ENCODE peak calls at places on chromosomes 2 and 18, in six cellular contexts. Z is brain microvascular endothelial cell, F is small intestine, J is heart right ventricle, I is keratinocyte, C is caudate nucleus. W is an unnamed sample.

GRCh38 chr18:25102657-25103056 is 249.3 kb downstream of the ZNF521 start:
- DNase-seq in J (no peak), C (no peak), F (no peak), Z (no peak), I (no peak), W (no peak)

GRCh38 chr2:241007111-241007510 is 8.7 kb downstream of the SNED1 start:
- DNase-seq in C (no peak), F (no peak), I (no peak), Z (no peak), J (no peak), W (no peak)

GRCh38 chr2:187593697-187594096 is 39.5 kb upstream of the TFPI start:
- DNase-seq in F (no peak), Z (peak), C (no peak), J (no peak), I (no peak), W (no peak)

GRCh38 chr2:138307099-138307498 is 194.5 kb upstream of the SPOPL start:
- DNase-seq in Z (no peak), I (no peak), J (no peak), C (no peak), F (no peak), W (no peak)

GRCh38 chr2:128354731-128355470 is 36.2 kb upstream of the HS6ST1 start:
- DNase-seq in Z (peak), F (no peak), C (no peak), J (no peak), I (no peak), W (no peak)

GRCh38 chr2:16048466-16048865 is 108.1 kb downstream of the MYCN start:
- DNase-seq in J (no peak), I (no peak), C (no peak), Z (no peak), F (no peak), W (no peak)

GRCh38 chr2:675051-675450 is 2.2 kb downstream of the TMEM18 start:
- DNase-seq in C (no peak), J (no peak), I (no peak), Z (no peak), F (no peak), W (no peak)

GRCh38 chr2:181741756-181742155 is 61.4 kb upstream of the NEUROD1 start:
- DNase-seq in Z (no peak), J (no peak), I (peak), C (no peak), F (no peak), W (peak)

GRCh38 chr2:18719978-18720775 is 130.8 kb upstream of the NT5C1B start:
- DNase-seq in J (no peak), Z (peak), I (no peak), C (no peak), F (no peak), W (no peak)

GRCh38 chr2:25400576-25401241 is 59.0 kb upstream of the DNMT3A start:
- DNase-seq in C (no peak), Z (no peak), F (no peak), I (no peak), J (no peak), W (no peak)

GRCh38 chr18:42640160-42640559 is 475.3 kb downstream of the RIT2 start:
- DNase-seq in I (no peak), F (no peak), C (no peak), J (no peak), Z (no peak), W (peak)

GRCh38 chr18:46718501-46719341 is 38.1 kb downstream of the ST8SIA5 start:
- DNase-seq in J (no peak), I (no peak), C (no peak), F (no peak), Z (no peak), W (no peak)

GRCh38 chr2:49288902-49289680 is 134.8 kb upstream of the FSHR start:
- DNase-seq in F (no peak), J (no peak), C (no peak), Z (no peak), I (no peak), W (no peak)

GRCh38 chr2:171410624-171411023 is 23.2 kb downstream of the METTL8 start:
- DNase-seq in I (no peak), Z (no peak), F (no peak), C (no peak), J (no peak), W (peak)
- H3K27ac ChIP-seq in I (peak), Z (peak), F (no peak), C (no peak), J (no peak), W (peak)

GRCh38 chr2:129709030-129709955 is 270.2 kb upstream of the RAB6C start:
- DNase-seq in Z (no peak), C (no peak), F (no peak), J (no peak), I (no peak), W (no peak)
- H3K27ac ChIP-seq in Z (no peak), C (no peak), F (no peak), J (no peak), I (no peak), W (no peak)

DNA sequence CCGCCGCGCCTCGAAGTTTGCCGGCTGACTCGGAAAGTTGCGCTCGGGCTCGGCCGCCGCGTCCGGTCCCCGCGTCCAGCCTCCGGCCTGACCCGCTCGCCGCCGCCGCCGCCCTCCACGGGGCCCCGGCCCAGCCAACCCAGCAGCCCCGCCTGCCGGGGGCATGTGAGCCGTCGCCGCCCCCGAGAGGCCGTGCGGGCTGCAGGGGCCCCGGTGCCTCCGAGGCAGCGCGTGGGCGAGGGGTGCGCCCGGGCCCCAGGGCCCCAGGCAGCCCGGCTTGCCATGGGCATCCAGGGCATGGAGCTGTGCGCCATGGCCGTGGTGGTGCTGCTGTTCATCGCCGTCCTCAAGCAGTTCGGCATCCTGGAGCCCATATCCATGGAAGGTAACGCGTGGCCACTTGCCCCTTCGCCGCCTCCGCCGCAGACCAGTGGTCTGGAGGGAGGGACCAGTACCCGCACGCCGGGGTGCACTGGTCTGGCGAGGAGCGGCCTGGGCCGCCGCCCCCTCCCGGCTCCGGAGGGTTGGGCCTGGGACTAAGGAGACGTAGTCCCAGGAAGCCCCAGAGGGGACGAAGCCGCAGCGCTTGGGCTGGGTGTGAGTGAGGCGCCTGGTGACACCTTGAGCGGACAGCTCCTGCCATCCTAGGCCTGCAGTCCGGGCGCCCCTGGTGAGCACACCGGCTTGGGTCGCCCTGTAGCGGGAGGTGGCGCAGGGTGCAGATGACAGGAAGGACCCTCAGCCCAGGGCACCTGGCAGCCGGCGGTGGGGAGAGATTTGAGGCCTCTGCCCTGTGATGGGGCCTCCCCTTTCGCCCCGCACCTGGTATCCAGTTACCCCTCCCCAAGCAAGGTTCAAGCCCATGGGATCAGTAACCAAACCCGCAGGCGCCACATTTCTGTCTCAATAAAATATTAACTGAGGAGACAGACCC is 49.9 kb downstream of the KCNIP3 start:
- DNase-seq in Z (no peak), J (peak), C (no peak), F (peak), I (no peak), W (no peak)
- H3K27ac ChIP-seq in Z (no peak), J (no peak), C (no peak), F (no peak), I (no peak), W (no peak)

DNA sequence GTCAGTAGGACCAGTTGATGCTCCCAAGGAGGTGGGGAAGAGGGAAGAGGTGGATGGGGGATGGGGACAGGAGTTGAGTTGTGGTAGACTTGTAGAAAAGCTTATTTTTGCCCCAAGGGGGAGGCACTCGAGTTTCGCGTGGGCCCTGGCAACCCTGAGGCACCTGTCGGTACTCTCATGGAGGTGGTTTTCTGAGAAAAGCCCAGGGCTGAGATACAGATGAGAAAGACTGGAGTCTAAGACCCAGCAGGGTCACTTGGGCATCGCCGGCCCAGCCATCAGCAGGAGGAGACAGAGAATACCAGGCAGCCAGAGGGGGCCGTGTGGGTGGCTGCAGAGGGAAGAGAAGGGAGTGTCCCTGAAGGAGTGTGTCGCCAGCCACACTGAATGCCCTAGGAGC is 57.7 kb upstream of the HPCAL1 start:
- DNase-seq in I (no peak), F (no peak), C (no peak), J (no peak), Z (no peak), W (no peak)
- H3K27ac ChIP-seq in I (no peak), F (no peak), C (no peak), J (no peak), Z (no peak), W (no peak)

GRCh38 chr2:13522096-13522495 is 805.4 kb downstream of the TRIB2 start:
- DNase-seq in Z (no peak), J (no peak), I (no peak), F (no peak), C (no peak), W (no peak)
- H3K27ac ChIP-seq in Z (no peak), J (no peak), I (no peak), F (no peak), C (no peak), W (no peak)

GRCh38 chr2:45626387-45627010 is 15.4 kb upstream of the SRBD1 start:
- DNase-seq in J (no peak), C (no peak), Z (no peak), F (no peak), I (no peak), W (no peak)

GRCh38 chr2:45623120-45623519 is 12.1 kb upstream of the SRBD1 start:
- DNase-seq in F (no peak), C (no peak), I (no peak), J (no peak), Z (no peak), W (no peak)

GRCh38 chr2:45627911-45628310 is 16.8 kb upstream of the SRBD1 start:
- DNase-seq in Z (peak), I (no peak), C (no peak), J (no peak), F (no peak), W (no peak)

GRCh38 chr2:45622704-45623103 is 11.6 kb upstream of the SRBD1 start:
- DNase-seq in F (no peak), C (no peak), I (no peak), Z (no peak), J (no peak), W (no peak)

DNA sequence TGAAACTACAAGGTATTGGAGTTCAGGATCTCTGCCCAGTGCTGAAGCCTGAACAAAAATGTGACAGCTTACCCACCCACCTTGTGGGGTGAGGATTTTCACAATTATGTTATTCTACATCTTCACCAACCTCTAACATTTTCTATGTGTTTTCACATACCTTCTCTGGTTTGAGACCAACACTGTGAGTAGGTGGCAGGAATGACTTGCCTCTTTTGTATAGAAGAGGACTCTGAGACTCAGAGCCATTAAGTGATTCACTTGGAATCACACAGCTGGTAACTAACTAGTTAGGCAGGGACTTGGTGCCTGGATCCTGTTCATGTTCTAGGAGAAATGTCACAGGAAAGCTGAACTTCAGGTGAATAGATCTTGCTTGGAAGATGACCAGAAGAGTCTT is 14.8 kb upstream of the SRBD1 start:
- DNase-seq in J (no peak), Z (no peak), I (no peak), F (no peak), C (no peak), W (no peak)
- H3K27ac ChIP-seq in J (no peak), Z (no peak), I (no peak), F (no peak), C (no peak), W (no peak)

GRCh38 chr2:233355916-233356315 is 1.6 kb downstream of the DGKD start:
- DNase-seq in C (no peak), I (no peak), J (no peak), F (peak), Z (no peak), W (no peak)

GRCh38 chr2:233354500-233354924 is 218 bp downstream of the DGKD start:
- DNase-seq in F (no peak), Z (no peak), I (no peak), C (no peak), J (no peak), W (no peak)

GRCh38 chr2:233356546-233357308 is 2.4 kb downstream of the DGKD start:
- DNase-seq in J (no peak), C (no peak), Z (no peak), I (no peak), F (peak), W (no peak)

GRCh38 chr2:233353769-233354499 is at the start of gene DGKD:
- DNase-seq in F (peak), Z (no peak), I (no peak), J (peak), C (no peak), W (no peak)

DNA sequence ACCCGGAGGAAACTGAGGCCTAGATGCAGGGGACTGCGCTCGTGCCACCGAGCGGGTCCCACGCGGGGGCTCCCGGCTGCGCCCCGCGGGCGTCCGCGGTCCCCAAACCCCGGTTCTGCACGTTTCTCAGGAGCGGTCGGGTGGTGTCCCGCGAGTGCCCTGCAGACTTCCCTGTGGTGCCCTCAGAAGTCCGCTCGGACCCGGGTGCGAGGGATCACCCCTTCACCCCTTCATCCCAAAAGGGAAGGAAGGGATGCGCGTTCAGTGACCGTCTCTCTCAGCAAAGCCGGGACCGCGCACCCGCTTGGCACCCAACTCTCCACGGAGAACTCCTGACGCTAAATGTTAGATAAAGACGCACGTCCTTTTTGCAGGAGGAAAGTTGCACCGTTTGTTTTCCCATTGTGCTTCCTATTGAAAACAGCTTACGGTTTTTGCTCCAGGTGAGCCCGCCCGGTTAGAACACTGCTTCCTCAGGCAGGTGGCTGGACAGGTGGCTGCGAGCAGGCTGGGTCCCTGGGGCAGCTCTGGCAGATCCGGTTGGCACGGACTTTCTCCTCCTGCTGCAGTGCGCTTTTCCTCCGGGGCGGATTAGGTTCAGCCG is 779 bp downstream of the DGKD start:
- DNase-seq in I (no peak), J (peak), Z (no peak), F (peak), C (no peak), W (no peak)
- H3K27ac ChIP-seq in I (no peak), J (peak), Z (no peak), F (peak), C (peak), W (no peak)

DNA sequence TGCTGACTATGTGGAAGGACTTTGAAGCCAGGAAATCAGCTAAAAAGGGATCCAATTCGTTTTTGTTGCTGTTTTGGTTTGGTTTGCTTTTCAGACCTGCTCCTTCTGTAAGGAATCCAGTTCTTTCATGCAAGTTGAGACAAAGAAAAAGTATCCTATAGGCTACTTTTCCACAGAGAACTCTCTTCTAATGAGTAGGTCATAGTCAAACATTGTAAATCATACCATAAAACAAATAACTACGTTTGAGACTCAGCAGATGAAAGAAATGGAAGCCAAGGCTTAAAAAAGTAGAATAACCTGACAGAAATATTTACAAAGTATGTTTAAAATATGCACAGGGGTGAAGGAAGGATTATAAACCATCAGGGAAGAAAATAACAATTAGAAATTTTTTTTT is 37.8 kb upstream of the MSTN start:
- DNase-seq in I (no peak), Z (no peak), J (no peak), C (no peak), F (no peak), W (no peak)
- H3K27ac ChIP-seq in I (no peak), Z (no peak), J (no peak), C (no peak), F (no peak), W (no peak)

W was measured in epithelial cell of prostate.